ENCODE peak calls at places on chromosomes 16 and 17, in ten cellular contexts. One of them, this sample, is unnamed.

GRCh38 chr17:81018044-81018802 is 16.7 kb upstream of the BAIAP2 start:
- DNase-seq in A549: no peak
- DNase-seq in ovary: peak
- DNase-seq in SK-N-SH: no peak
- DNase-seq in stomach: no peak
- DNase-seq in sigmoid colon: peak
- DNase-seq in tibial nerve: no peak
- DNase-seq in esophagus muscularis mucosa: no peak
- DNase-seq in upper lobe of left lung: peak
- DNase-seq in H1: no peak
- DNase-seq in this sample: peak

GRCh38 chr17:4161560-4162221 is 18.7 kb downstream of the CYB5D2 start:
- DNase-seq in A549: no peak
- DNase-seq in ovary: no peak
- DNase-seq in SK-N-SH: peak
- DNase-seq in stomach: no peak
- DNase-seq in sigmoid colon: no peak
- DNase-seq in tibial nerve: no peak
- DNase-seq in esophagus muscularis mucosa: no peak
- DNase-seq in upper lobe of left lung: no peak
- DNase-seq in H1: no peak
- DNase-seq in this sample: no peak

GRCh38 chr16:11570796-11571195 is 15.9 kb downstream of the LITAF start:
- DNase-seq in A549: no peak
- DNase-seq in ovary: no peak
- DNase-seq in SK-N-SH: no peak
- DNase-seq in stomach: no peak
- DNase-seq in sigmoid colon: no peak
- DNase-seq in tibial nerve: no peak
- DNase-seq in esophagus muscularis mucosa: no peak
- DNase-seq in upper lobe of left lung: no peak
- DNase-seq in H1: no peak
- DNase-seq in this sample: no peak

GRCh38 chr17:58965221-58965620 is 141.5 kb downstream of the TRIM37 start:
- DNase-seq in A549: no peak
- DNase-seq in ovary: no peak
- DNase-seq in SK-N-SH: no peak
- DNase-seq in stomach: no peak
- DNase-seq in sigmoid colon: no peak
- DNase-seq in tibial nerve: no peak
- DNase-seq in esophagus muscularis mucosa: peak
- DNase-seq in upper lobe of left lung: no peak
- DNase-seq in H1: no peak
- DNase-seq in this sample: no peak

GRCh38 chr16:31460582-31461002 is 1.3 kb downstream of the ARMC5 start:
- DNase-seq in A549: peak
- DNase-seq in ovary: no peak
- DNase-seq in SK-N-SH: peak
- DNase-seq in stomach: no peak
- DNase-seq in sigmoid colon: peak
- DNase-seq in tibial nerve: no peak
- DNase-seq in esophagus muscularis mucosa: no peak
- DNase-seq in upper lobe of left lung: no peak
- DNase-seq in H1: no peak
- DNase-seq in this sample: no peak

GRCh38 chr16:4053663-4054479 is 62.4 kb downstream of the ADCY9 start:
- DNase-seq in A549: peak
- DNase-seq in ovary: peak
- DNase-seq in SK-N-SH: no peak
- DNase-seq in stomach: peak
- DNase-seq in sigmoid colon: peak
- DNase-seq in tibial nerve: peak
- DNase-seq in esophagus muscularis mucosa: peak
- DNase-seq in upper lobe of left lung: peak
- DNase-seq in H1: no peak
- DNase-seq in this sample: peak

GRCh38 chr17:81329279-81329926 is 34.3 kb upstream of the SLC38A10 start:
- DNase-seq in A549: peak
- DNase-seq in ovary: peak
- DNase-seq in SK-N-SH: peak
- DNase-seq in stomach: peak
- DNase-seq in sigmoid colon: peak
- DNase-seq in tibial nerve: peak
- DNase-seq in esophagus muscularis mucosa: peak
- DNase-seq in upper lobe of left lung: peak
- DNase-seq in H1: peak
- DNase-seq in this sample: peak

GRCh38 chr17:39009471-39010085 is 42.4 kb upstream of the FBXO47 start:
- DNase-seq in A549: no peak
- DNase-seq in ovary: no peak
- DNase-seq in SK-N-SH: no peak
- DNase-seq in stomach: no peak
- DNase-seq in sigmoid colon: no peak
- DNase-seq in tibial nerve: no peak
- DNase-seq in esophagus muscularis mucosa: no peak
- DNase-seq in upper lobe of left lung: no peak
- DNase-seq in H1: no peak
- DNase-seq in this sample: no peak

GRCh38 chr17:54899201-54899600 is 1.5 kb upstream of the TOM1L1 start:
- DNase-seq in A549: no peak
- DNase-seq in ovary: no peak
- DNase-seq in SK-N-SH: peak
- DNase-seq in stomach: no peak
- DNase-seq in sigmoid colon: no peak
- DNase-seq in tibial nerve: no peak
- DNase-seq in esophagus muscularis mucosa: no peak
- DNase-seq in upper lobe of left lung: no peak
- DNase-seq in H1: no peak
- DNase-seq in this sample: no peak

GRCh38 chr17:72421128-72422092 is 300.6 kb downstream of the SOX9 start:
- DNase-seq in A549: peak
- DNase-seq in ovary: no peak
- DNase-seq in SK-N-SH: no peak
- DNase-seq in stomach: peak
- DNase-seq in sigmoid colon: no peak
- DNase-seq in tibial nerve: no peak
- DNase-seq in esophagus muscularis mucosa: no peak
- DNase-seq in upper lobe of left lung: peak
- DNase-seq in H1: no peak
- DNase-seq in this sample: peak

GRCh38 chr16:27267037-27267677 is 1.4 kb downstream of the NSMCE1 start:
- DNase-seq in A549: no peak
- DNase-seq in ovary: no peak
- DNase-seq in SK-N-SH: no peak
- DNase-seq in stomach: no peak
- DNase-seq in sigmoid colon: no peak
- DNase-seq in tibial nerve: no peak
- DNase-seq in esophagus muscularis mucosa: peak
- DNase-seq in upper lobe of left lung: no peak
- DNase-seq in H1: no peak
- DNase-seq in this sample: no peak

DNA sequence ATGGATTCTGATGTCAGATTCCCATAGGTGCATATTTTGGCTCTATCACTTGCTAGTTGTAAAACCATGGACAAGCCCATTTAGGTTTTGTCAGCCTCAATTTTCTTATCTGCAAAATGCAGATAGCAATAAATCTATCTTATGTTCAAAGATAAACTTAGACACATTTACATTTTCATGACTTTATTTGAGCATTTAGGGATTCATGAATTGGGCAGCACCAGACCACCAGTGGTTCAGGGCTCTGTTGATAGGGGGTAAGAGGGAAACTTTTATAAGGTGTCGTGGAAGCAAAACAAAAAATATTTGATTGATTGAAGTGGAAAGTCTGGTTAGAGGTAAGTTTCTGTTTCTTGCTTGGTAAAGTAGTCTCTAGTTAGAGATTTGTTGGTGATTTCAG is 17.3 kb downstream of the ARHGAP44 start:
- DNase-seq in A549: no peak
- DNase-seq in ovary: no peak
- DNase-seq in SK-N-SH: no peak
- DNase-seq in stomach: no peak
- DNase-seq in sigmoid colon: no peak
- DNase-seq in tibial nerve: no peak
- DNase-seq in esophagus muscularis mucosa: no peak
- DNase-seq in upper lobe of left lung: no peak
- DNase-seq in H1: no peak
- DNase-seq in this sample: no peak
- TF ChIP-seq EP300 in A549: no peak
- TF ChIP-seq EP300 in ovary: no peak
- TF ChIP-seq EP300 in SK-N-SH: no peak
- TF ChIP-seq EP300 in stomach: no peak
- TF ChIP-seq EP300 in sigmoid colon: no peak
- TF ChIP-seq EP300 in tibial nerve: no peak
- TF ChIP-seq EP300 in esophagus muscularis mucosa: no peak
- TF ChIP-seq EP300 in upper lobe of left lung: no peak
- TF ChIP-seq EP300 in H1: no peak
- TF ChIP-seq EP300 in this sample: no peak

GRCh38 chr17:69854381-69854780 is 220.6 kb upstream of the KCNJ16 start:
- DNase-seq in A549: no peak
- DNase-seq in ovary: no peak
- DNase-seq in SK-N-SH: no peak
- DNase-seq in stomach: no peak
- DNase-seq in sigmoid colon: no peak
- DNase-seq in tibial nerve: no peak
- DNase-seq in esophagus muscularis mucosa: no peak
- DNase-seq in upper lobe of left lung: no peak
- DNase-seq in H1: no peak
- DNase-seq in this sample: no peak

GRCh38 chr17:69857412-69857835 is 217.6 kb upstream of the KCNJ16 start:
- DNase-seq in A549: peak
- DNase-seq in ovary: no peak
- DNase-seq in SK-N-SH: no peak
- DNase-seq in stomach: no peak
- DNase-seq in sigmoid colon: no peak
- DNase-seq in tibial nerve: no peak
- DNase-seq in esophagus muscularis mucosa: no peak
- DNase-seq in upper lobe of left lung: no peak
- DNase-seq in H1: no peak
- DNase-seq in this sample: no peak

GRCh38 chr17:69864531-69864930 is 210.5 kb upstream of the KCNJ16 start:
- DNase-seq in A549: no peak
- DNase-seq in ovary: no peak
- DNase-seq in SK-N-SH: no peak
- DNase-seq in stomach: no peak
- DNase-seq in sigmoid colon: no peak
- DNase-seq in tibial nerve: no peak
- DNase-seq in esophagus muscularis mucosa: no peak
- DNase-seq in upper lobe of left lung: no peak
- DNase-seq in H1: no peak
- DNase-seq in this sample: no peak

GRCh38 chr17:69858460-69858859 is 216.6 kb upstream of the KCNJ16 start:
- DNase-seq in A549: no peak
- DNase-seq in ovary: no peak
- DNase-seq in SK-N-SH: no peak
- DNase-seq in stomach: no peak
- DNase-seq in sigmoid colon: no peak
- DNase-seq in tibial nerve: no peak
- DNase-seq in esophagus muscularis mucosa: no peak
- DNase-seq in upper lobe of left lung: no peak
- DNase-seq in H1: no peak
- DNase-seq in this sample: no peak

GRCh38 chr17:69860142-69860680 is 214.8 kb upstream of the KCNJ16 start:
- DNase-seq in A549: no peak
- DNase-seq in ovary: no peak
- DNase-seq in SK-N-SH: no peak
- DNase-seq in stomach: no peak
- DNase-seq in sigmoid colon: no peak
- DNase-seq in tibial nerve: no peak
- DNase-seq in esophagus muscularis mucosa: no peak
- DNase-seq in upper lobe of left lung: no peak
- DNase-seq in H1: no peak
- DNase-seq in this sample: no peak
- H3K4me3 ChIP-seq in A549: no peak
- H3K4me3 ChIP-seq in ovary: no peak
- H3K4me3 ChIP-seq in SK-N-SH: no peak
- H3K4me3 ChIP-seq in stomach: no peak
- H3K4me3 ChIP-seq in sigmoid colon: no peak
- H3K4me3 ChIP-seq in tibial nerve: no peak
- H3K4me3 ChIP-seq in esophagus muscularis mucosa: no peak
- H3K4me3 ChIP-seq in upper lobe of left lung: no peak
- H3K4me3 ChIP-seq in H1: no peak
- H3K4me3 ChIP-seq in this sample: no peak

DNA sequence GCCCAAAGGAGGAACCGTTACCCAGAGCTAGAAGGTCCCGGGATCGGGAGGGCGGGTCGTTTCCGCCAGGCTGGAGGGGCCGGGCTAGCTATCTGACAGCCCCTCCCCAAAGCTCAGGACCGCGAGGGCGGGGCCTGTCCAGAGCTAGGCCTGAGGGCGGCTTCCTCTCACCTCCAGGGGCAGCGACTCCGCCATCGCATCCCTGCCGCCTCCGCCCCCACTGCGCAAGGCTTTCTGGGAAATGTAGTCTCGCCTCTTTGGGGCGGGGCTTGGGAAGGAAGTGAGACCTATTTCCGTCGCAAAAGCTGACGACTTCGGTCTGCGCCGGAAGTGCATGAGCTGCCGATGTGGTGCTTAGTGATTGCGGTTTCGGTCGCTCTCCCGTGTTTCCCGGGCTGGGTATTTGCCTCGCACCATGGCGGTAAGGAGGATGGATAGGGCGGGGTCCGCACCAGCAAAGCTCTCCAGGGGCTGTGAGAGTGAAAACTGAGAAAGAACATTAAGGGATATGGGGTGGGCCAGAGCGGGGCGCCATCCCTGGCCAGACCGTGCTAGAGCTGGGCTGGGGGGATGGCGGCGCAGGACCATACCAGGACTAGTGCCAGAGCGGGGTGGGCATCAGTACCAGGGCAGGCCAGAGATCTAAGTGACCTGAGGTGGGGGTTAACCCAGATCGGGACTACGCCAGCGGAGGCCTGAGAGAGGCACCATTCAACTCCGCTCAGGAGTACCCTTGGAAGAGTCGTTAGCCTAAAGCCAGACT is at the start of gene TMEM208:
- DNase-seq in A549: peak
- DNase-seq in ovary: peak
- DNase-seq in SK-N-SH: peak
- DNase-seq in stomach: peak
- DNase-seq in sigmoid colon: peak
- DNase-seq in tibial nerve: peak
- DNase-seq in esophagus muscularis mucosa: peak
- DNase-seq in upper lobe of left lung: peak
- DNase-seq in H1: peak
- DNase-seq in this sample: peak
- TF ChIP-seq CTCF in A549: peak
- TF ChIP-seq CTCF in ovary: no peak
- TF ChIP-seq CTCF in SK-N-SH: peak
- TF ChIP-seq CTCF in stomach: no peak
- TF ChIP-seq CTCF in sigmoid colon: no peak
- TF ChIP-seq CTCF in tibial nerve: peak
- TF ChIP-seq CTCF in esophagus muscularis mucosa: no peak
- TF ChIP-seq CTCF in upper lobe of left lung: peak
- TF ChIP-seq CTCF in H1: peak
- TF ChIP-seq CTCF in this sample: peak

DNA sequence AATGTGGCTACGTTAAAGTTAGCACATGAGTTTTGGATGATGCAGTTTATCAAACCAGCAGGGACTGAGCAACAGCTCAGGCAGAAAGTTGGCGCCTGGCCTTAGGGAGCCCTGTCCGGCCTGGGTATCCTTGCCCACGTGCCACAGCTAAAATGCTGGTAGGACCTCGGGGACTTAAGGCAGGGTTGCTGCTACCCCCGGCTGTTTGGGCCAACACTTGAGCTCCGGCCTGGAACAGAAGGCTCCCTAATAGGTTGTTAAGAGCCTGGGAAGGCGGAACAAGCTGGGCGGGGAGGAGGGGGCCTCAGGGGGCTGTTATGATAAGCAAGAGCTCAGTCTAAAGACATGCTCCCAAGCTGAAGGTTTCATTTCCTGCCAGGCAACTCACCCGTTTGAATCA is 39.7 kb downstream of the CUEDC1 start:
- DNase-seq in A549: no peak
- DNase-seq in ovary: no peak
- DNase-seq in SK-N-SH: no peak
- DNase-seq in stomach: no peak
- DNase-seq in sigmoid colon: no peak
- DNase-seq in tibial nerve: no peak
- DNase-seq in esophagus muscularis mucosa: no peak
- DNase-seq in upper lobe of left lung: peak
- DNase-seq in H1: no peak
- DNase-seq in this sample: no peak
- TF ChIP-seq EP300 in A549: no peak
- TF ChIP-seq EP300 in ovary: no peak
- TF ChIP-seq EP300 in SK-N-SH: no peak
- TF ChIP-seq EP300 in stomach: no peak
- TF ChIP-seq EP300 in sigmoid colon: no peak
- TF ChIP-seq EP300 in tibial nerve: no peak
- TF ChIP-seq EP300 in esophagus muscularis mucosa: no peak
- TF ChIP-seq EP300 in upper lobe of left lung: no peak
- TF ChIP-seq EP300 in H1: no peak
- TF ChIP-seq EP300 in this sample: no peak

This sample was measured in transverse colon.